ENCODE peak calls at places on chromosomes 5 and 9, in five cellular contexts. A is CD8-positive, alpha-beta memory T cell; F is stomach; P is tibial nerve; B is A549. K is an unnamed sample.

GRCh38 chr9:83706703-83707517 is 848 bp downstream of the UBQLN1 start:
- DNase-seq in B (peak; percentile 28), P (no peak), A (peak; percentile 71), F (peak; percentile 34), K (peak; percentile 42)

GRCh38 chr9:106830527-106831140 is 32.3 kb upstream of the ZNF462 start:
- DNase-seq in B (no peak), P (no peak), A (no peak), F (no peak), K (no peak)

GRCh38 chr9:79461735-79462134 is 110.0 kb upstream of the TLE4 start:
- DNase-seq in A (no peak), P (no peak), B (no peak), F (no peak), K (no peak)

GRCh38 chr5:149831492-149831891 is 101.4 kb downstream of the PPARGC1B start:
- DNase-seq in A (no peak), B (peak; percentile 17), F (no peak), P (no peak), K (no peak)

GRCh38 chr5:136199408-136199807 is 6.4 kb upstream of the SMIM32 start:
- DNase-seq in F (no peak), P (no peak), A (no peak), B (no peak), K (no peak)

GRCh38 chr5:143025971-143026370 is 255.8 kb downstream of the ARHGAP26 start:
- DNase-seq in B (no peak), A (no peak), F (no peak), P (no peak), K (no peak)

GRCh38 chr5:135398855-135399837 is at the start of gene MACROH2A1:
- DNase-seq in F (peak; percentile 92), P (peak; percentile 81), A (peak; percentile 77), B (peak; percentile 86), K (peak; percentile 92)

GRCh38 chr9:111399772-111400563 is 69.9 kb upstream of the OR2K2 start:
- DNase-seq in A (no peak), F (peak; percentile 41), P (no peak), B (peak; percentile 67), K (no peak)

GRCh38 chr5:41009228-41009627 is 61.9 kb downstream of the MROH2B start:
- DNase-seq in P (no peak), F (peak; percentile 26), A (no peak), B (peak; percentile 16), K (peak; percentile 30)

GRCh38 chr9:137715321-137715720 is 96.5 kb downstream of the EHMT1 start:
- DNase-seq in A (no peak), B (no peak), P (no peak), F (no peak), K (no peak)
- H3K27ac ChIP-seq in A (no peak overlapping the region), B (no peak overlapping the region), P (no peak overlapping the region), F (no peak overlapping the region), K (no peak overlapping the region)

GRCh38 chr5:31121224-31121623 is 72.3 kb upstream of the CDH6 start:
- DNase-seq in P (no peak), A (no peak), F (no peak), B (no peak), K (no peak)

GRCh38 chr5:31120642-31120948 is 72.9 kb upstream of the CDH6 start:
- DNase-seq in F (no peak), A (no peak), P (no peak), B (no peak), K (no peak)

GRCh38 chr5:31122998-31123950 is 70.2 kb upstream of the CDH6 start:
- DNase-seq in B (no peak), P (no peak), A (no peak), F (no peak), K (no peak)

GRCh38 chr5:31116466-31117031 is 76.9 kb upstream of the CDH6 start:
- DNase-seq in B (no peak), F (no peak), A (no peak), P (no peak), K (no peak)

GRCh38 chr5:31119938-31120641 is 73.4 kb upstream of the CDH6 start:
- DNase-seq in A (no peak), P (no peak), B (no peak), F (no peak), K (no peak)
- H3K4me3 ChIP-seq in A (no peak overlapping the region), P (no peak overlapping the region), B (no peak overlapping the region), F (no peak overlapping the region), K (no peak overlapping the region)

GRCh38 chr9:31071606-31072286 is 1312.7 kb upstream of the ACO1 start:
- DNase-seq in A (no peak), B (no peak), P (no peak), F (no peak), K (no peak)
- H3K4me1 ChIP-seq in A (no peaks in the 10 kb centered on the region), B (no peaks in the 10 kb centered on the region), P (no peaks in the 10 kb centered on the region), F (no peaks in the 10 kb centered on the region), K (no peaks in the 10 kb centered on the region)

DNA sequence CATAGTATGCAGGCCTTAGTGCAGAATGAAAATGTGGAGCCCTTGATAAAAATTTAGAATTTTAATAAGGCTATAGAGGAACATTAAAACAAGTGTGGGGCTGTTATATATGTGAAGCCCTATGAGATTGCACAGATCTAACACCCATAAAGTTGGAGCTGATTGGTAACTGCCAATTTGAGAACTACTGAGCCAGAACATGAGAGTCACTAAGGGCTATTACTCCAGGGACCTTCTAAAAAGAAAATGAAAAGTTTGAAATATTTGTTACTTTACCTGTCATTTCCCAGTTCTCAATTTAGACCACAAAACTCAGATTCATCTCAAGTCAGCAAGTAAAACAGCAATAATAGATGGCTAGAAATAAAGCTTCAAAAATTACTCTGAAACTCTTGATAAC is 898.6 kb downstream of the TLE1 start:
- DNase-seq in F (no peak), A (no peak), P (no peak), B (no peak), K (no peak)
- H3K27ac ChIP-seq in F (no peak overlapping the region), A (no peak overlapping the region), P (no peak overlapping the region), B (no peak overlapping the region), K (no peak overlapping the region)

GRCh38 chr5:140084466-140084865 is 29.4 kb upstream of the PURA start:
- DNase-seq in P (no peak), B (no peak), F (peak; percentile 49), A (no peak), K (peak; percentile 60)
- H3K4me3 ChIP-seq in P (no peak overlapping the region), B (no peak overlapping the region), F (no peak overlapping the region), A (no peak overlapping the region), K (no peak overlapping the region)

GRCh38 chr9:93098236-93098946 is 2.4 kb downstream of the CARD19 start:
- DNase-seq in F (peak; percentile 85), P (peak; percentile 65), A (peak; percentile 23), B (peak; percentile 85), K (peak; percentile 93)
- H3K4me1 ChIP-seq in F (peaks cover 36% of the 10 kb centered on the region), P (peaks cover 48% of the 10 kb centered on the region), A (peaks cover 58% of the 10 kb centered on the region), B (peaks cover 39% of the 10 kb centered on the region), K (peaks cover 45% of the 10 kb centered on the region)

K was measured in heart left ventricle.